ENCODE peak calls at places on chromosomes 16 and 17, in seven cellular contexts. G, A, N, Q, U, O and S are unnamed samples.

GRCh38 chr16:50183316-50183715 is 30.2 kb downstream of the TENT4B start:
- DNase-seq in G (no peak), A (peak; percentile 66), N (no peak), Q (peak; percentile 39), U (no peak), O (no peak), S (no peak)

GRCh38 chr16:78562156-78562555 is 462.7 kb downstream of the WWOX start:
- DNase-seq in G (no peak), A (no peak), N (no peak), Q (no peak), U (no peak), O (no peak), S (no peak)

GRCh38 chr16:11964761-11965539 is at the start of gene TNFRSF17:
- DNase-seq in G (no peak), A (no peak), N (no peak), Q (no peak), U (no peak), O (no peak), S (no peak)

GRCh38 chr17:8360260-8360659 is 16.2 kb downstream of the KRABD2 start:
- DNase-seq in G (no peak), A (no peak), N (no peak), Q (no peak), U (no peak), O (peak; percentile 15), S (no peak)

GRCh38 chr16:51875834-51876725 is 670.9 kb downstream of the TOX3 start:
- DNase-seq in G (no peak), A (no peak), N (no peak), Q (no peak), U (peak; percentile 86), O (no peak), S (no peak)

GRCh38 chr16:90046122-90046970 is 27.1 kb upstream of the DBNDD1 start:
- DNase-seq in G (no peak), A (no peak), N (no peak), Q (no peak), U (no peak), O (peak; percentile 89), S (no peak)

GRCh38 chr17:3935140-3935542 is 18.9 kb upstream of the P2RX1 start:
- DNase-seq in G (no peak), A (peak; percentile 57), N (peak; percentile 87), Q (no peak), U (peak; percentile 60), O (peak; percentile 93), S (peak; percentile 84)

GRCh38 chr16:65547799-65548446 is 426.1 kb upstream of the CDH11 start:
- DNase-seq in G (no peak), A (no peak), N (no peak), Q (no peak), U (peak; percentile 92), O (no peak), S (no peak)